ENCODE peak calls at places on chromosome 7, in eight cellular contexts. L, P, Q, S, H, K, R and O are unnamed samples.

GRCh38 chr7:158815046-158815445 is 14.3 kb downstream of the ESYT2 start:
- DNase-seq in L (peak; percentile 43), P (no peak), Q (no peak), S (no peak), H (no peak), K (no peak), R (no peak), O (no peak)

GRCh38 chr7:121182281-121182680 is 146.5 kb upstream of the WNT16 start:
- DNase-seq in L (no peak), P (no peak), Q (no peak), S (no peak), H (no peak), K (no peak), R (no peak), O (no peak)

GRCh38 chr7:100914208-100914878 is 18.7 kb upstream of the ACHE start:
- DNase-seq in L (no peak), P (no peak), Q (no peak), S (no peak), H (no peak), K (no peak), R (no peak), O (no peak)

GRCh38 chr7:44615149-44615611 is 8.8 kb downstream of the OGDH start:
- DNase-seq in L (no peak), P (no peak), Q (no peak), S (no peak), H (no peak), K (peak; percentile 65), R (no peak), O (no peak)

GRCh38 chr7:121544726-121545125 is 148.6 kb upstream of the FAM3C start:
- DNase-seq in L (no peak), P (peak; percentile 77), Q (no peak), S (no peak), H (no peak), K (peak; percentile 35), R (no peak), O (no peak)

GRCh38 chr7:74372511-74373111 is 81.1 kb upstream of the GTF2IRD1 start:
- DNase-seq in L (no peak), P (peak; percentile 6), Q (no peak), S (no peak), H (no peak), K (no peak), R (peak; percentile 41), O (peak; percentile 71)

GRCh38 chr7:111953611-111954010 is 252.6 kb downstream of the DOCK4 start:
- DNase-seq in L (peak; percentile 47), P (no peak), Q (no peak), S (no peak), H (peak; percentile 55), K (peak; percentile 19), R (no peak), O (no peak)

GRCh38 chr7:121605297-121605640 is 209.2 kb upstream of the FAM3C start:
- DNase-seq in L (no peak), P (peak; percentile 9), Q (no peak), S (no peak), H (no peak), K (no peak), R (no peak), O (no peak)

GRCh38 chr7:149330914-149331567 is 69.0 kb downstream of the ZNF783 start:
- DNase-seq in L (no peak), P (no peak), Q (no peak), S (no peak), H (no peak), K (no peak), R (no peak), O (no peak)